ENCODE peak calls at places on chromosomes 4 and X, in five cellular contexts. D, W, G, B and L are unnamed samples.

GRCh38 chr4:26020896-26021295 is 106.9 kb downstream of the SMIM20 start:
- DNase-seq in B (no peak), G (no peak), D (no peak), W (no peak), L (no peak)

GRCh38 chr4:154332681-154333421 is 158.7 kb downstream of the DCHS2 start:
- DNase-seq in D (peak), G (no peak), B (peak), W (peak), L (peak)

GRCh38 chrX:41946230-41946629 is 22.9 kb upstream of the CASK start:
- DNase-seq in D (no peak), B (no peak), G (no peak), W (peak), L (no peak)

GRCh38 chr4:4647041-4647440 is 105.2 kb upstream of the STX18 start:
- DNase-seq in G (no peak), D (no peak), B (no peak), W (no peak), L (no peak)

GRCh38 chrX:16100673-16101072 is 22.7 kb upstream of the GRPR start:
- DNase-seq in G (no peak), B (no peak), W (no peak), D (no peak), L (no peak)

GRCh38 chr4:101081695-101082369 is 265.5 kb downstream of the PPP3CA start:
- DNase-seq in G (no peak), W (no peak), D (no peak), B (no peak), L (no peak)

GRCh38 chrX:48456628-48457027 is 13.4 kb downstream of the SLC38A5 start:
- DNase-seq in W (no peak), G (no peak), D (no peak), B (no peak), L (peak)

GRCh38 chr4:37383579-37384229 is 139.2 kb downstream of the NWD2 start:
- DNase-seq in W (peak), B (no peak), D (peak), G (no peak), L (peak)

GRCh38 chr4:185469539-185470154 is 1.9 kb downstream of the CCDC110 start:
- DNase-seq in B (no peak), G (no peak), D (no peak), W (no peak), L (no peak)

GRCh38 chr4:8675383-8675782 is 82.8 kb downstream of the CPZ start:
- DNase-seq in G (no peak), D (no peak), B (no peak), W (no peak), L (no peak)

GRCh38 chr4:152778656-152779512 is 646 bp downstream of the TIGD4 start:
- DNase-seq in D (peak), W (peak), B (peak), G (no peak), L (peak)

GRCh38 chr4:73762409-73762808 is 22.0 kb downstream of the CXCL8 start:
- DNase-seq in W (no peak), B (no peak), D (no peak), G (no peak), L (no peak)
- TF ChIP-seq CTCF in W (no peak), B (no peak), D (no peak), G (no peak), L (no peak)

GRCh38 chr4:39638358-39639239 is at the start of gene SMIM14:
- DNase-seq in W (peak), G (peak), B (peak), D (peak), L (peak)
- TF ChIP-seq CTCF in W (no peak), G (peak), B (no peak), D (no peak), L (no peak)

GRCh38 chr4:103786014-103786413 is 66.2 kb upstream of the TACR3 start:
- DNase-seq in W (no peak), D (peak), B (no peak), G (no peak), L (peak)
- TF ChIP-seq CTCF in W (no peak), D (peak), B (no peak), G (peak), L (peak)

GRCh38 chr4:76729460-76729859 is 168.5 kb downstream of the SOWAHB start:
- DNase-seq in W (no peak), G (no peak), B (no peak), D (no peak), L (peak)

GRCh38 chr4:76733380-76733779 is 164.6 kb downstream of the SOWAHB start:
- DNase-seq in B (no peak), D (no peak), W (no peak), G (no peak), L (no peak)

GRCh38 chr4:76732246-76732645 is 165.7 kb downstream of the SOWAHB start:
- DNase-seq in W (no peak), B (no peak), D (no peak), G (no peak), L (no peak)

GRCh38 chr4:76726631-76727030 is 171.3 kb downstream of the SOWAHB start:
- DNase-seq in W (no peak), B (no peak), G (no peak), D (no peak), L (no peak)

GRCh38 chr4:76729991-76730390 is 168.0 kb downstream of the SOWAHB start:
- DNase-seq in D (no peak), B (no peak), G (no peak), W (no peak), L (no peak)
- TF ChIP-seq CTCF in D (no peak), B (no peak), G (no peak), W (no peak), L (no peak)

GRCh38 chr4:82890602-82890912 is 396 bp downstream of the SEC31A start:
- DNase-seq in G (no peak), B (no peak), W (no peak), D (no peak), L (no peak)

GRCh38 chr4:82892467-82892802 is 1.5 kb upstream of the SEC31A start:
- DNase-seq in G (no peak), D (no peak), W (no peak), B (no peak), L (no peak)

GRCh38 chr4:82891728-82892466 is 944 bp upstream of the SEC31A start:
- DNase-seq in D (no peak), B (no peak), G (no peak), W (no peak), L (no peak)

GRCh38 chr4:82889287-82889686 is 1.7 kb downstream of the SEC31A start:
- DNase-seq in G (no peak), D (no peak), B (no peak), W (no peak), L (no peak)

DNA sequence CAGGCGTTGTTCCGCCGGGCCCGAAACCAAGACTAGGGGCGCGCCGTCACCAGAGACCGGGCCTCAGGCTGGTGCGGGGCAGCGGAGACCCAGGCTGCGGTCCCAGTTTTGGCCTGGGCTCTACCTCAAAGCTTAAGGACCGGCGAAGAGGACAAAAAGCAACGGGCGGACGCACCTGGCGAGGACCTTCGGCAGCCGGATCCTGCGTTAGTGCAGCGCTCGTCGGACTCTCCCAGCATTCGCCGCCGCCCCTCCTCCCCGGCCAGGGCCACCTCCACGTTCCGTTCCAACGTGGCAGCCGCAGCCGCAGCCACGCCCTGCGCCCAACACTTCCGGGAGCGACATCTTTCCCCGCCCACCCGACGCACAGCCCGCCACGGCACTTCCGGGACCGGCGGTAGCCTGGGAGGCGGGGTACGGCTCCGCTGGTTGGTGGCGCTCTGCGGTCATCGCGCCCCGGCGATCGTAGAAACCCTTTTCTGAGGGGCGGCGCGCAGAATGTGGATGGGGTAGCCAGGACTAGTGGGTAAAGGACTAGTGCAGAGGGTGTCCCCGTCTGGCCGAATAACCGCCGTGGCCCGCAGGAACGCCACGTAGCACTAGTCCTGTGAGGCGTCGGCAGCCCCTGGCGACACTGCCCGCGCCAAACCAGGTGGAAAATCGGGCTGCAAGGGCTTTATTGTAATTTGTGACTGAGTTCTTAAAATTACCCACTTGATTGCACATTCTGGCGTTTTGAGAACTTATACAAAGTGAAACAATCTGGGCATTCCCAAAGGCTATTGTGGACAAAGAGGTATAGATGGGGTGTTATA is at the start of gene SEC31A:
- DNase-seq in G (peak), W (peak), D (peak), B (peak), L (peak)
- TF ChIP-seq CTCF in G (peak), W (no peak), D (no peak), B (no peak), L (peak)

GRCh38 chr4:72701987-72702819 is 133.2 kb upstream of the ADAMTS3 start:
- DNase-seq in G (no peak), B (peak), D (peak), W (peak), L (peak)
- TF ChIP-seq CTCF in G (peak), B (peak), D (peak), W (peak), L (peak)